ENCODE peak calls at places on chromosomes 3 and 15, in eight cellular contexts. C is endothelial cell of umbilical vein, T is tibial nerve, Q is A549, R is spleen, U is right lobe of liver, D is heart left ventricle, X is ovary. L is an unnamed sample.

GRCh38 chr15:73050561-73051297 is 1.5 kb upstream of the NEO1 start:
- DNase-seq in C (no peak), T (no peak), Q (no peak), R (no peak), U (no peak), D (no peak), X (no peak), L (no peak)

GRCh38 chr3:186458306-186459107 is 85.7 kb downstream of the CRYGS start:
- DNase-seq in C (no peak), T (no peak), Q (no peak), R (no peak), U (no peak), D (no peak), X (no peak), L (peak; percentile 56)

GRCh38 chr15:40238927-40239591 is at the start of gene PAK6:
- DNase-seq in C (peak; percentile 11), T (no peak), Q (peak; percentile 73), R (no peak), U (peak; percentile 44), D (no peak), X (peak; percentile 23), L (peak; percentile 93)

GRCh38 chr15:64315136-64315661 is 40.8 kb downstream of the CSNK1G1 start:
- DNase-seq in C (no peak), T (no peak), Q (no peak), R (no peak), U (no peak), D (no peak), X (no peak), L (no peak)

GRCh38 chr15:66894986-66895780 is 170.2 kb upstream of the SMAD3 start:
- DNase-seq in C (no peak), T (no peak), Q (no peak), R (no peak), U (peak; percentile 19), D (no peak), X (no peak), L (no peak)

GRCh38 chr3:160331127-160331937 is 67.7 kb downstream of the IFT80 start:
- DNase-seq in C (peak; percentile 69), T (no peak), Q (peak; percentile 8), R (no peak), U (no peak), D (no peak), X (no peak), L (no peak)

GRCh38 chr15:72133211-72133610 is 15.0 kb downstream of the SENP8 start:
- DNase-seq in C (no peak), T (no peak), Q (no peak), R (no peak), U (no peak), D (no peak), X (no peak), L (no peak)

GRCh38 chr3:171696805-171697204 is 113.5 kb downstream of the PLD1 start:
- DNase-seq in C (no peak), T (no peak), Q (no peak), R (no peak), U (peak; percentile 85), D (no peak), X (no peak), L (no peak)

GRCh38 chr3:71511037-71511436 is 72.5 kb downstream of the FOXP1 start:
- DNase-seq in C (peak; percentile 38), T (no peak), Q (peak; percentile 28), R (no peak), U (no peak), D (no peak), X (no peak), L (no peak)

GRCh38 chr3:33211444-33211843 is 7.2 kb downstream of the SUSD5 start:
- DNase-seq in C (peak; percentile 96), T (no peak), Q (peak; percentile 51), R (no peak), U (no peak), D (no peak), X (no peak), L (no peak)

GRCh38 chr3:44208568-44208967 is 33.1 kb upstream of the TOPAZ1 start:
- DNase-seq in C (no peak), T (no peak), Q (no peak), R (no peak), U (no peak), D (no peak), X (no peak), L (no peak)

GRCh38 chr3:17747184-17747889 is 4.9 kb upstream of the TBC1D5 start:
- DNase-seq in C (no peak), T (no peak), Q (no peak), R (no peak), U (no peak), D (no peak), X (no peak), L (no peak)

GRCh38 chr15:35547775-35548364 is 1.9 kb upstream of the DPH6 start:
- DNase-seq in C (no peak), T (no peak), Q (no peak), R (no peak), U (no peak), D (no peak), X (no peak), L (no peak)

GRCh38 chr15:35549567-35549966 is 3.6 kb upstream of the DPH6 start:
- DNase-seq in C (no peak), T (no peak), Q (no peak), R (no peak), U (no peak), D (no peak), X (no peak), L (no peak)

GRCh38 chr15:35546581-35547381 is 816 bp upstream of the DPH6 start:
- DNase-seq in C (no peak), T (no peak), Q (no peak), R (no peak), U (no peak), D (no peak), X (peak; percentile 7), L (peak; percentile 26)

GRCh38 chr15:35545825-35546580 is at the start of gene DPH6:
- DNase-seq in C (peak; percentile 91), T (peak; percentile 67), Q (peak; percentile 14), R (peak; percentile 96), U (peak; percentile 86), D (peak; percentile 90), X (peak; percentile 78), L (peak; percentile 94)

DNA sequence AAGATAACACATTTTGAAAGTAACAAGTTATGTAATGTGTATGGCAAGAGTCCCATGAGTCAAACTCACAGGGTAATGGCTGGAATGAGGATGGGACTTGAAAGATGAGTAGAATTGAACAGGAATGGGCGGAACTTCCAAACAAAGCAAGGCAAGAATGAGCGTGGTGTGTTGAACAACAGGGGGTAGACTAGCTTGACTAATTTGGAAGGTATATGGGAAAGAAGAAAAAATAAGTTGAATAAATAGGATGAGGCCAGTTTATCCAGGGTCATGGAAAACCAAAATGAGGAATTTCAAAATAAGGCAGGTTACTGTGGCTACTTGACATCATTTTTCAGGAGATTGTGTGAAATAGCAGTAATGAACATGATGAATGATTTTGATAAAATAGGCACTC is 2.5 kb upstream of the DPH6 start:
- DNase-seq in C (no peak), T (no peak), Q (no peak), R (no peak), U (no peak), D (no peak), X (no peak), L (no peak)
- TF ChIP-seq POLR2A in C (no peak), T (no peak), Q (no peak), R (no peak), U (no peak), D (no peak), X (no peak), L (no peak)

DNA sequence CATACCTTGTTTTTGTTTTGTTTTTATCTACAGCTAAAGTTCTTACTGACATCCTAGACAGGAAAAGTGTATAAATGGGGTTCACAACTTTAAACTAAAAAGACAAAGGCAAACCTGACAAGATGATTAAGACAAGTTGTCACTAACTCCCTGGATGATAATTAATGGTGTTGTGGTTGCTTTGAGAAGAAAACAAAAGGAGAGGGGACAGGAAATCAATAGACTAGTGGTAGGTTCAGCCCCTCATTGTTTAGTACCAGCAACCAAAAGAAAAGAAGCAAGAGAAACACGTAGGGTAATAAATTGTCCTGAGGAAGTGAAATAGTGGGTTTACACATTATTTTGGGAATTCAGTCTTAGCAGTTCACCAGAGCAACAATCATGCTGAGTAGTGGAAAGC is 78.8 kb downstream of the BFSP2 start:
- DNase-seq in C (no peak), T (no peak), Q (no peak), R (no peak), U (no peak), D (no peak), X (no peak), L (no peak)
- H3K4me3 ChIP-seq in C (no peak overlapping the region), T (no peak overlapping the region), Q (no peak overlapping the region), R (no peak overlapping the region), U (no peak overlapping the region), D (no peak overlapping the region), X (no peak overlapping the region), L (no peak overlapping the region)

GRCh38 chr3:45593708-45594601 is 596 bp upstream of the LIMD1 start:
- DNase-seq in C (peak; percentile 77), T (peak; percentile 41), Q (peak; percentile 56), R (peak; percentile 96), U (peak; percentile 86), D (peak; percentile 89), X (peak; percentile 62), L (peak; percentile 93)
- TF ChIP-seq CTCF in C (no peak), T (no peak), Q (no peak), R (no peak), U (no peak), D (no peak), X (no peak), L (no peak)

DNA sequence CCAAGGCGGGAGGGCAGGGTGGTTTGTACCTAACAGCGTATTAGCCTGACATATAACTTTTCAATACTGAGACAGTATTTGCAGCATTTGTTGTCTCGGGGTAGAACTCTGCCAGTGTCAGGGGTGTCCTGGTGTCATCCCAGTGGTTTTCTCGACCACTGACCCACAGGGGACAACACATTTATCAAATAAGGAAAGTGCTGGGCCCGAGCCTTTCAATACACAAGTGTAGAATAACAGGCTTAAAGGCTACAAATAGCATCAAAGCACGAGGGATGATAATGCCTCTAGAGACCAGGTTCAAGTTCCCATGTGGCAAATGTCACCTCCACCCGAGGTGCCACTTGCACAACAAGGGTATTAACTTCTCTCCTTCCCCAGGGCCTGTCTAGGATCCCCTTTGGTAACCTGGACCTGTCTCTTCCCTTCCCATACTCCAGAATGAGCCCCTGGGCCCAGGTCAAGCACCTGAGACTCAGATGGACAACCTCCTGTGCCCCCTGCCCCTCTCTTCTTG is 9.5 kb upstream of the SLC6A6 start:
- DNase-seq in C (no peak), T (no peak), Q (no peak), R (no peak), U (no peak), D (no peak), X (no peak), L (no peak)
- TF ChIP-seq POLR2A in C (no peak), T (no peak), Q (no peak), R (no peak), U (no peak), D (no peak), X (no peak), L (no peak)

DNA sequence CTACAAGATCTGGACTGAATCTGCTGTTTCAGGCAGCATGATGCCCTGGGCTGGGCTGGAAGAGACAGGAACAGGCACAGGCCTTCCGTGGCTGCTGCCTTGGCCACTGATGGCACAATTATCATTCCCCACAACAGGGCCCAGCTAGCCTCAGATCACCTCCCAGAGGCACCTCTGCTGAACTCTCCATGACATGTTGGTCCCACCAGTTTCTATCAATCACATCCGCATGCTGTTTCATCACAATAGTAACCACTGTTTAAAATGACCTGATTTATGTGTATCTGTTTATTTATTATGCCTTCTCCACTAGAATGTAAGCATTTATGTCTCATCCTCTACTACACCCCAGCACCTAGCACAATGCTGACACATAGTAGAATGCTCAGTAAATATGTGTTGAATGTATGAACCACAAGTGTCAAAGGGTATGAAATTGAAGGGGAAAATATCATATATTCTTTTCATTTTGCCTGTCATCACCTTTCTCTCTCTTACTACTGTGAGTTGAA is 32.7 kb upstream of the ZBTB38 start:
- DNase-seq in C (no peak), T (no peak), Q (no peak), R (no peak), U (no peak), D (no peak), X (no peak), L (no peak)
- H3K4me3 ChIP-seq in C (no peak overlapping the region), T (no peak overlapping the region), Q (no peak overlapping the region), R (no peak overlapping the region), U (no peak overlapping the region), D (no peak overlapping the region), X (no peak overlapping the region), L (no peak overlapping the region)